ENCODE peak calls at places on chromosomes 16 and 17, in seven cellular contexts. P, A, Y, C, R, Z and Q are unnamed samples.

GRCh38 chr17:42456223-42457106 is 2.2 kb upstream of the ATP6V0A1 start:
- DNase-seq in P (no peak), A (no peak), Y (no peak), C (no peak), R (no peak), Z (no peak), Q (no peak)

GRCh38 chr16:88118376-88118775 is 167.1 kb downstream of the BANP start:
- DNase-seq in P (no peak), A (no peak), Y (no peak), C (no peak), R (no peak), Z (no peak), Q (no peak)

GRCh38 chr16:9311303-9311954 is 220.0 kb downstream of the HAPSTR1 start:
- DNase-seq in P (no peak), A (no peak), Y (no peak), C (peak; percentile 42), R (no peak), Z (no peak), Q (no peak)

GRCh38 chr17:16314859-16315258 is 38.4 kb downstream of the CENPV start:
- DNase-seq in P (no peak), A (no peak), Y (no peak), C (no peak), R (no peak), Z (no peak), Q (no peak)

GRCh38 chr17:70308619-70309018 is 139.3 kb downstream of the KCNJ2 start:
- DNase-seq in P (no peak), A (no peak), Y (no peak), C (no peak), R (no peak), Z (no peak), Q (no peak)

GRCh38 chr17:1736348-1737281 is 6.1 kb upstream of the SERPINF2 start:
- DNase-seq in P (no peak), A (peak; percentile 46), Y (no peak), C (peak; percentile 52), R (no peak), Z (peak; percentile 83), Q (no peak)

GRCh38 chr17:4599505-4600281 is 15.4 kb downstream of the SMTNL2 start:
- DNase-seq in P (no peak), A (no peak), Y (peak; percentile 28), C (no peak), R (no peak), Z (peak; percentile 75), Q (no peak)

GRCh38 chr17:79835953-79836951 is 3.0 kb downstream of the CBX4 start:
- DNase-seq in P (peak; percentile 42), A (peak; percentile 90), Y (no peak), C (peak; percentile 87), R (no peak), Z (no peak), Q (peak; percentile 71)

GRCh38 chr16:85436636-85437160 is 176.4 kb upstream of the GSE1 start:
- DNase-seq in P (no peak), A (peak; percentile 57), Y (no peak), C (peak; percentile 81), R (no peak), Z (no peak), Q (peak; percentile 31)

GRCh38 chr16:48950184-48950583 is 331.5 kb downstream of the CBLN1 start:
- DNase-seq in P (no peak), A (no peak), Y (no peak), C (no peak), R (no peak), Z (no peak), Q (no peak)

GRCh38 chr17:1484586-1485310 is 7.7 kb downstream of the MYO1C start:
- DNase-seq in P (peak; percentile 65), A (peak; percentile 69), Y (no peak), C (peak; percentile 79), R (no peak), Z (peak; percentile 85), Q (no peak)

GRCh38 chr17:16432017-16432416 is 16.6 kb downstream of the TRPV2 start:
- DNase-seq in P (no peak), A (no peak), Y (no peak), C (no peak), R (no peak), Z (no peak), Q (no peak)

GRCh38 chr16:86090461-86091170 is 191.7 kb downstream of the IRF8 start:
- DNase-seq in P (no peak), A (no peak), Y (no peak), C (no peak), R (peak; percentile 58), Z (peak; percentile 27), Q (no peak)

GRCh38 chr17:14745122-14745521 is 444.2 kb downstream of the HS3ST3B1 start:
- DNase-seq in P (no peak), A (no peak), Y (no peak), C (no peak), R (no peak), Z (no peak), Q (no peak)

GRCh38 chr17:75183999-75184884 is 1.5 kb upstream of the SUMO2 start:
- DNase-seq in P (no peak), A (no peak), Y (no peak), C (no peak), R (no peak), Z (peak; percentile 25), Q (no peak)

GRCh38 chr17:70168979-70169706 is at the start of gene KCNJ2:
- DNase-seq in P (no peak), A (peak; percentile 92), Y (peak; percentile 77), C (peak; percentile 91), R (peak; percentile 84), Z (peak; percentile 91), Q (peak; percentile 90)

GRCh38 chr16:49204191-49204590 is 77.4 kb downstream of the CBLN1 start:
- DNase-seq in P (no peak), A (no peak), Y (no peak), C (no peak), R (no peak), Z (no peak), Q (no peak)

GRCh38 chr17:57911834-57912673 is 43.2 kb downstream of the CUEDC1 start:
- DNase-seq in P (peak; percentile 87), A (peak; percentile 97), Y (peak; percentile 96), C (peak; percentile 92), R (peak; percentile 94), Z (peak; percentile 97), Q (peak; percentile 96)

GRCh38 chr16:71693168-71693567 is 31.3 kb downstream of the PHLPP2 start:
- DNase-seq in P (no peak), A (no peak), Y (no peak), C (no peak), R (no peak), Z (no peak), Q (no peak)

GRCh38 chr17:68004201-68004600 is 7.9 kb upstream of the C17orf58 start:
- DNase-seq in P (no peak), A (no peak), Y (no peak), C (no peak), R (no peak), Z (no peak), Q (no peak)

GRCh38 chr17:68011199-68011665 is 15.0 kb upstream of the C17orf58 start:
- DNase-seq in P (no peak), A (peak; percentile 63), Y (no peak), C (peak; percentile 75), R (no peak), Z (no peak), Q (no peak)

DNA sequence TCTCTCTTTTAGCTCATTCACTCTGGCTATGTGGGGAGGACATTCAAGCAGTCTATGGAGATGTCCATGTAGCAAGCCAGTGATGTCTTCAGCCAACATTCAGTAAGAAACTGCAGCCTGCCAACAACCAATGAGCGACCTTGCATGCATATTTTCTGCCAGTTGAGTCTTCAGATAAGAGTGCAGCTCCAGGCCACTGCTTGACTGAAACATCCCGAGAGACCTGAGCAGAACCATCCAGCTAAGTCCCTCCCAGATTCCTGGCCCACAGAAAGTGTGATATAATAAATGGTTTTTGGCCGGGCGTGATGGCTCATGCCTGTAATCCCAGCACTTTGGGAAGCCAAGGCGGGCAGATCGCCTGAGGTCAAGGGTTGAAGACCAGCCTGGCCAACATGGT is 10.5 kb upstream of the C17orf58 start:
- DNase-seq in P (no peak), A (no peak), Y (no peak), C (no peak), R (no peak), Z (no peak), Q (no peak)
- H3K4me1 ChIP-seq in P (no peaks in the 10 kb centered on the region), A (no peaks in the 10 kb centered on the region), Y (no peaks in the 10 kb centered on the region), C (no peaks in the 10 kb centered on the region), R (no peaks in the 10 kb centered on the region), Z (no peaks in the 10 kb centered on the region), Q (no peaks in the 10 kb centered on the region)

DNA sequence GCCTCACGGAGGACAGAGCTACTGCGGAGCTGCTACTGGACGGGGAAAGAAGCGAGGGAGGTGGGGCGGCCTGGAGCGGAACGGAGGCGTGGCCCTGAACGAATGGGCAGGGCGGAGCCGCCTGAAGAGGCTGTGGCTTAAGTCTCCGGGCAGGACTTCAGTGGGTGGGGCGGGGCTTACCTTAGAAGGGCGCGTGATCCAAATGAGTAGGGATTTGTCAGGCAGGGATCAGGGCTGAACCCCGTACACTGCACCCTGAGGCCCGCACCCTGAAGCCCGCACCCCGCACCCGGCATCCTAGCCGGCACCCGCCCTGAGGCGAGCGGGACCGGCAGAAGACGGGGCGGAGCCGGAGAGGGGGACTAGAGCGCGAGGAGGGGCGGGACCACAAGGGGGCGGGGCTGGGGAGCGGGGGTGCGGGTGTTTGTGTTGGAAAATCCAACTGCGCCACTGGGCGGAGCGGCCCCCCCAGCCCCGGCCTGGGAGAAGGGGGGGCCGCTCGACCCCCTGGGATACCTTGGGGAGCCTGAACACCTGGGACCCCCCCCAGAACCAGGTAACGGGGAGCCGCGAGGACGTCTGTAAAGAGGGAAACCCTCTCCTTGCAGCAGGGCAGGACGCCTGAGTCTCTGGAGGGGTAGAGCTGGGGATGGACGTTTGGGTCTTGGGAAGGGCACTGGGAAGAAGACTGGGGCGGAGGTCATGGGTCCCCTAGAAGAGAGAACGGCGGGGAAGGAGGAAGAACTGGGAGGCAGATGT is at the start of gene KDM6B:
- DNase-seq in P (peak; percentile 80), A (peak; percentile 95), Y (peak; percentile 93), C (peak; percentile 96), R (peak; percentile 98), Z (peak; percentile 98), Q (peak; percentile 95)
- TF ChIP-seq POLR2A in P (no peak), A (no peak), Y (peak; percentile 25), C (peak; percentile 21), R (no peak), Z (peak; percentile 62), Q (peak; percentile 51)

GRCh38 chr17:39863918-39864746 is at the start of gene IKZF3:
- DNase-seq in P (no peak), A (peak; percentile 84), Y (peak; percentile 36), C (peak; percentile 81), R (no peak), Z (no peak), Q (peak; percentile 51)
- TF ChIP-seq POLR2AphosphoS5 in P (no peak), A (no peak), Y (no peak), C (no peak), R (no peak), Z (no peak), Q (peak; percentile 24)

DNA sequence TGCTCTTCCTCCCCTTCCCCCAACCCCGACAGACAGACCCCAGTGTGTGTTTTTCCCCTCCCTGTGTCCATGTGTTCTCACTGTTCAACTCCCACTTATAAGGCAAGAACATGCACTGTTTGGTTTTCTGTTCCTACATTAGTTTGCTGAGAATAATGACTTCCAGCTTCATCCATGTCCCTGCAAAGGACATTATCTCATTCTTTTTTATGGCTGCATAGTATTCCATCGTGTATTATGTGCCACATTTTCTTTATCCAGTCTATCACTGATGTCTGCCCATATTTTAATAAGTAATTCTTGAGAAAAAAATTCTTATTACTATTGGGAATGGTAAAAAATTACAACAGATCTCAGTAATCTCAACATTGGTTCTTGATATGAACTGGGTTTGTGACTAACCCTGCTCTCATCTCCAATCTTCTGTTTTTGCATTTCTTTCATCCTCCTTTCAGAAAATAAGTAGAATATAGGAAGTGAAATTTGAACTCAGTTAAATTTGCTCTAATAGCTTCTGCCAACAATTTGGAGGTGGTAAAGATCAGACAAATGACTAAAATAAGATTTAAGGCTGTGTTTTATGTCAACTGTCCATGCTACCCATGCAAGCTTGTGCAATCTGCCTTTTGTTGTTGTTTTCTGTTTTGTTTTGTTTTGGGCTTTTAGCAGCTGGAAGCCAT is 11.1 kb downstream of the MARF1 start:
- DNase-seq in P (no peak), A (no peak), Y (no peak), C (no peak), R (no peak), Z (no peak), Q (no peak)
- H3K4me1 ChIP-seq in P (no peaks in the 10 kb centered on the region), A (peaks cover 34% of the 10 kb centered on the region), Y (no peaks in the 10 kb centered on the region), C (peaks cover 5% of the 10 kb centered on the region), R (no peaks in the 10 kb centered on the region), Z (no peaks in the 10 kb centered on the region), Q (no peaks in the 10 kb centered on the region)